ENCODE peak calls at places on chromosomes 2 and 18, in four cellular contexts. H is LoVo, G is AG04450, K is aorta. R is an unnamed sample.

GRCh38 chr2:140747665-140748064 is 1383.2 kb downstream of the LRP1B start:
- DNase-seq in H (no peak), G (no peak), K (no peak), R (no peak)

GRCh38 chr2:175931751-175932295 is 70.2 kb downstream of the LNPK start:
- DNase-seq in G (peak; percentile 59), H (no peak), K (no peak), R (no peak)

GRCh38 chr2:138490673-138491494 is 10.7 kb upstream of the SPOPL start:
- DNase-seq in H (no peak), G (no peak), K (no peak), R (no peak)

GRCh38 chr2:158191076-158191566 is 89.4 kb downstream of the UPP2 start:
- DNase-seq in G (no peak), H (peak; percentile 22), K (no peak), R (no peak)

GRCh38 chr2:130808482-130809268 is 28.0 kb upstream of the ARHGEF4 start:
- DNase-seq in G (no peak), K (no peak), H (peak; percentile 14), R (peak; percentile 42)

GRCh38 chr18:76569644-76570415 is 74.8 kb upstream of the ZNF516 start:
- DNase-seq in G (no peak), K (no peak), H (no peak), R (no peak)

GRCh38 chr2:166539340-166540162 is 45.5 kb upstream of the SCN7A start:
- DNase-seq in K (no peak), H (peak; percentile 49), G (peak; percentile 65), R (peak; percentile 88)

GRCh38 chr2:127661072-127661618 is 14.2 kb downstream of the LIMS2 start:
- DNase-seq in K (peak; percentile 70), G (no peak), H (no peak), R (no peak)

GRCh38 chr2:201957091-201957490 is 76.6 kb upstream of the FZD7 start:
- DNase-seq in H (no peak), G (no peak), K (no peak), R (no peak)

R was measured in OCI-M1.